ENCODE peak calls at places on chromosomes 13 and 19, in six cellular contexts. V, D, N, Y, R and W are unnamed samples.

GRCh38 chr13:112674412-112675383 is 15.1 kb upstream of the ATP11A start:
- DNase-seq in V (no peak), D (no peak), N (no peak), Y (no peak), R (no peak), W (no peak)

GRCh38 chr13:22461854-22462565 is 718.8 kb upstream of the SGCG start:
- DNase-seq in V (no peak), D (no peak), N (no peak), Y (no peak), R (no peak), W (no peak)

GRCh38 chr19:913080-913748 is at the start of gene R3HDM4:
- DNase-seq in V (no peak), D (peak), N (peak), Y (peak), R (peak), W (no peak)

GRCh38 chr13:48233886-48234488 is 981 bp downstream of the ITM2B start:
- DNase-seq in V (no peak), D (no peak), N (no peak), Y (peak), R (no peak), W (no peak)

GRCh38 chr13:112062047-112062618 is 4.8 kb upstream of the SOX1 start:
- DNase-seq in V (no peak), D (no peak), N (no peak), Y (no peak), R (no peak), W (no peak)

GRCh38 chr19:55464669-55465068 is at the start of gene C19orf85:
- DNase-seq in V (no peak), D (no peak), N (no peak), Y (no peak), R (no peak), W (no peak)

GRCh38 chr13:96025283-96025682 is 27.9 kb downstream of the UGGT2 start:
- DNase-seq in V (no peak), D (no peak), N (no peak), Y (no peak), R (no peak), W (no peak)

GRCh38 chr19:33641261-33641660 is 19.5 kb downstream of the CHST8 start:
- DNase-seq in V (no peak), D (no peak), N (no peak), Y (no peak), R (no peak), W (peak)

GRCh38 chr19:39913682-39914333 is 20.6 kb downstream of the FCGBP start:
- DNase-seq in V (no peak), D (no peak), N (no peak), Y (no peak), R (no peak), W (peak)

GRCh38 chr19:35070471-35070870 is 28.9 kb downstream of the HPN start:
- DNase-seq in V (no peak), D (no peak), N (no peak), Y (no peak), R (no peak), W (no peak)

GRCh38 chr19:53915000-53915399 is 5.9 kb downstream of the CACNG7 start:
- DNase-seq in V (no peak), D (no peak), N (no peak), Y (no peak), R (no peak), W (no peak)

GRCh38 chr19:16836906-16837362 is 7.7 kb downstream of the SIN3B start:
- DNase-seq in V (no peak), D (no peak), N (no peak), Y (no peak), R (no peak), W (no peak)

GRCh38 chr13:46756977-46757376 is 40.0 kb downstream of the ESD start:
- DNase-seq in V (no peak), D (no peak), N (no peak), Y (no peak), R (no peak), W (no peak)

GRCh38 chr13:66553391-66553790 is 676.7 kb downstream of the PCDH9 start:
- DNase-seq in V (no peak), D (no peak), N (no peak), Y (no peak), R (no peak), W (no peak)

GRCh38 chr13:50127017-50127725 is 111.9 kb downstream of the KCNRG start:
- DNase-seq in V (no peak), D (no peak), N (no peak), Y (no peak), R (no peak), W (peak)